ENCODE peak calls at places on chromosomes 1 and 21, in five cellular contexts. One of them, this sample, is unnamed.

GRCh38 chr1:15969321-15969880 is 6.5 kb downstream of the ZBTB17 start:
- DNase-seq in iris pigment epithelial cell: no peak
- DNase-seq in left kidney: no peak
- DNase-seq in NAMALWA: no peak
- DNase-seq in OCI-LY7: no peak
- DNase-seq in this sample: no peak

GRCh38 chr1:64471218-64471719 is 1.3 kb downstream of the CACHD1 start:
- DNase-seq in OCI-LY7: no peak
- DNase-seq in NAMALWA: no peak
- DNase-seq in left kidney: peak; percentile 87
- DNase-seq in iris pigment epithelial cell: peak; percentile 15
- DNase-seq in this sample: no peak

GRCh38 chr1:33332881-33333280 is 12.0 kb upstream of the A3GALT2 start:
- DNase-seq in left kidney: no peak
- DNase-seq in NAMALWA: no peak
- DNase-seq in OCI-LY7: no peak
- DNase-seq in iris pigment epithelial cell: peak; percentile 30
- DNase-seq in this sample: no peak

GRCh38 chr1:116375884-116376733 is 3.1 kb downstream of the ATP1A1 start:
- DNase-seq in left kidney: peak; percentile 52
- DNase-seq in iris pigment epithelial cell: peak; percentile 85
- DNase-seq in OCI-LY7: peak; percentile 68
- DNase-seq in NAMALWA: peak; percentile 44
- DNase-seq in this sample: peak; percentile 86

GRCh38 chr1:155729031-155729898 is 40.4 kb downstream of the DAP3 start:
- DNase-seq in left kidney: peak; percentile 89
- DNase-seq in OCI-LY7: peak; percentile 47
- DNase-seq in NAMALWA: peak; percentile 71
- DNase-seq in iris pigment epithelial cell: peak; percentile 69
- DNase-seq in this sample: peak; percentile 75

GRCh38 chr1:65524931-65525296 is 104.4 kb downstream of the LEPR start:
- DNase-seq in left kidney: no peak
- DNase-seq in NAMALWA: no peak
- DNase-seq in iris pigment epithelial cell: no peak
- DNase-seq in OCI-LY7: no peak
- DNase-seq in this sample: no peak

GRCh38 chr1:54132485-54132884 is 20.3 kb downstream of the CDCP2 start:
- DNase-seq in OCI-LY7: no peak
- DNase-seq in left kidney: no peak
- DNase-seq in NAMALWA: no peak
- DNase-seq in iris pigment epithelial cell: peak; percentile 16
- DNase-seq in this sample: no peak

GRCh38 chr21:38631676-38632075 is 133.4 kb upstream of the ERG start:
- DNase-seq in OCI-LY7: no peak
- DNase-seq in iris pigment epithelial cell: no peak
- DNase-seq in NAMALWA: no peak
- DNase-seq in left kidney: no peak
- DNase-seq in this sample: no peak

GRCh38 chr1:66270122-66270812 is 263.7 kb upstream of the SGIP1 start:
- DNase-seq in NAMALWA: no peak
- DNase-seq in left kidney: no peak
- DNase-seq in iris pigment epithelial cell: peak; percentile 91
- DNase-seq in OCI-LY7: no peak
- DNase-seq in this sample: no peak

GRCh38 chr1:64251971-64252370 is 48.5 kb downstream of the UBE2U start:
- DNase-seq in OCI-LY7: no peak
- DNase-seq in left kidney: no peak
- DNase-seq in NAMALWA: no peak
- DNase-seq in iris pigment epithelial cell: no peak
- DNase-seq in this sample: no peak

GRCh38 chr1:154745286-154745731 is 124.8 kb downstream of the KCNN3 start:
- DNase-seq in left kidney: no peak
- DNase-seq in NAMALWA: no peak
- DNase-seq in iris pigment epithelial cell: no peak
- DNase-seq in OCI-LY7: no peak
- DNase-seq in this sample: no peak

GRCh38 chr1:245614476-245614875 is 459.7 kb downstream of the KIF26B start:
- DNase-seq in NAMALWA: no peak
- DNase-seq in left kidney: no peak
- DNase-seq in OCI-LY7: no peak
- DNase-seq in iris pigment epithelial cell: no peak
- DNase-seq in this sample: no peak

GRCh38 chr21:45330075-45330781 is 42.5 kb upstream of the POFUT2 start:
- DNase-seq in OCI-LY7: no peak
- DNase-seq in iris pigment epithelial cell: peak; percentile 86
- DNase-seq in NAMALWA: no peak
- DNase-seq in left kidney: peak; percentile 88
- DNase-seq in this sample: no peak

GRCh38 chr1:109425391-109425790 is 857 bp downstream of the PSMA5 start:
- DNase-seq in iris pigment epithelial cell: peak; percentile 56
- DNase-seq in NAMALWA: peak; percentile 77
- DNase-seq in OCI-LY7: peak; percentile 75
- DNase-seq in left kidney: no peak
- DNase-seq in this sample: peak; percentile 73

GRCh38 chr21:46402421-46402820 is 56.3 kb upstream of the DIP2A start:
- DNase-seq in iris pigment epithelial cell: no peak
- DNase-seq in left kidney: peak; percentile 25
- DNase-seq in OCI-LY7: no peak
- DNase-seq in NAMALWA: no peak
- DNase-seq in this sample: no peak

GRCh38 chr21:15978158-15978805 is 248.5 kb downstream of the USP25 start:
- DNase-seq in left kidney: peak; percentile 38
- DNase-seq in NAMALWA: no peak
- DNase-seq in OCI-LY7: no peak
- DNase-seq in iris pigment epithelial cell: peak; percentile 41
- DNase-seq in this sample: no peak

GRCh38 chr1:47647327-47647845 is 209.5 kb downstream of the FOXD2 start:
- DNase-seq in OCI-LY7: no peak
- DNase-seq in iris pigment epithelial cell: no peak
- DNase-seq in left kidney: no peak
- DNase-seq in NAMALWA: no peak
- DNase-seq in this sample: no peak

GRCh38 chr1:94926915-94927404 is at the start of gene CNN3:
- DNase-seq in OCI-LY7: no peak
- DNase-seq in iris pigment epithelial cell: peak; percentile 97
- DNase-seq in NAMALWA: no peak
- DNase-seq in left kidney: peak; percentile 98
- DNase-seq in this sample: no peak

GRCh38 chr1:161864577-161864976 is 98.5 kb downstream of the ATF6 start:
- DNase-seq in OCI-LY7: no peak
- DNase-seq in NAMALWA: no peak
- DNase-seq in left kidney: peak; percentile 60
- DNase-seq in iris pigment epithelial cell: peak; percentile 65
- DNase-seq in this sample: no peak

GRCh38 chr1:206635080-206635982 is at the start of gene DYRK3:
- DNase-seq in left kidney: peak; percentile 96
- DNase-seq in OCI-LY7: peak; percentile 94
- DNase-seq in iris pigment epithelial cell: peak; percentile 95
- DNase-seq in NAMALWA: peak; percentile 93
- DNase-seq in this sample: peak; percentile 94

GRCh38 chr21:35738342-35738961 is 321.9 kb downstream of the SETD4 start:
- DNase-seq in iris pigment epithelial cell: peak; percentile 45
- DNase-seq in OCI-LY7: no peak
- DNase-seq in left kidney: peak; percentile 9
- DNase-seq in NAMALWA: no peak
- DNase-seq in this sample: no peak

GRCh38 chr1:246791303-246791918 is 67.2 kb downstream of the SCCPDH start:
- DNase-seq in NAMALWA: no peak
- DNase-seq in OCI-LY7: no peak
- DNase-seq in left kidney: no peak
- DNase-seq in iris pigment epithelial cell: no peak
- DNase-seq in this sample: no peak

GRCh38 chr1:6915999-6916565 is 130.8 kb downstream of the CAMTA1 start:
- DNase-seq in iris pigment epithelial cell: no peak
- DNase-seq in OCI-LY7: no peak
- DNase-seq in left kidney: no peak
- DNase-seq in NAMALWA: no peak
- DNase-seq in this sample: no peak

GRCh38 chr1:36609241-36610027 is 126.7 kb upstream of the CSF3R start:
- DNase-seq in NAMALWA: peak; percentile 82
- DNase-seq in iris pigment epithelial cell: peak; percentile 58
- DNase-seq in left kidney: peak; percentile 89
- DNase-seq in OCI-LY7: peak; percentile 76
- DNase-seq in this sample: peak; percentile 91

GRCh38 chr1:205939690-205940330 is 3.4 kb downstream of the SLC26A9 start:
- DNase-seq in left kidney: peak; percentile 39
- DNase-seq in iris pigment epithelial cell: no peak
- DNase-seq in OCI-LY7: peak; percentile 33
- DNase-seq in NAMALWA: peak; percentile 72
- DNase-seq in this sample: peak; percentile 51

GRCh38 chr1:184028854-184029623 is 8.5 kb downstream of the COLGALT2 start:
- DNase-seq in left kidney: no peak
- DNase-seq in OCI-LY7: no peak
- DNase-seq in NAMALWA: no peak
- DNase-seq in iris pigment epithelial cell: no peak
- DNase-seq in this sample: no peak

GRCh38 chr1:155006601-155007101 is 4.0 kb downstream of the ZBTB7B start:
- DNase-seq in left kidney: peak; percentile 67
- DNase-seq in iris pigment epithelial cell: no peak
- DNase-seq in NAMALWA: peak; percentile 78
- DNase-seq in OCI-LY7: peak; percentile 71
- DNase-seq in this sample: peak; percentile 78

GRCh38 chr1:217857061-217857460 is 225.9 kb downstream of the SPATA17 start:
- DNase-seq in OCI-LY7: no peak
- DNase-seq in left kidney: peak; percentile 76
- DNase-seq in iris pigment epithelial cell: no peak
- DNase-seq in NAMALWA: no peak
- DNase-seq in this sample: no peak

GRCh38 chr1:27682351-27682944 is 10.5 kb upstream of the IFI6 start:
- DNase-seq in iris pigment epithelial cell: no peak
- DNase-seq in NAMALWA: no peak
- DNase-seq in OCI-LY7: no peak
- DNase-seq in left kidney: no peak
- DNase-seq in this sample: no peak

GRCh38 chr21:43777953-43778352 is 1.8 kb upstream of the CSTB start:
- DNase-seq in left kidney: no peak
- DNase-seq in NAMALWA: no peak
- DNase-seq in OCI-LY7: no peak
- DNase-seq in iris pigment epithelial cell: no peak
- DNase-seq in this sample: no peak